ENCODE peak calls at places on chromosomes 5 and 9, in seven cellular contexts. One of them, this sample, is unnamed.

GRCh38 chr5:149271717-149272558 is at the start of gene AFAP1L1:
- DNase-seq in cardiac fibroblast: peak; percentile 61
- DNase-seq in epithelial cell of esophagus: peak; percentile 63
- DNase-seq in heart left ventricle: peak; percentile 86
- DNase-seq in CD8-positive, alpha-beta T cell: no peak
- DNase-seq in brain microvascular endothelial cell: no peak
- DNase-seq in A549: peak; percentile 57
- DNase-seq in this sample: peak; percentile 74

GRCh38 chr5:175163586-175164275 is 280.3 kb downstream of the DRD1 start:
- DNase-seq in cardiac fibroblast: no peak
- DNase-seq in epithelial cell of esophagus: no peak
- DNase-seq in heart left ventricle: no peak
- DNase-seq in CD8-positive, alpha-beta T cell: no peak
- DNase-seq in brain microvascular endothelial cell: no peak
- DNase-seq in A549: no peak
- DNase-seq in this sample: no peak

GRCh38 chr5:1009359-1010180 is 968 bp downstream of the NKD2 start:
- DNase-seq in cardiac fibroblast: no peak
- DNase-seq in epithelial cell of esophagus: no peak
- DNase-seq in heart left ventricle: peak; percentile 61
- DNase-seq in CD8-positive, alpha-beta T cell: no peak
- DNase-seq in brain microvascular endothelial cell: no peak
- DNase-seq in A549: no peak
- DNase-seq in this sample: no peak

GRCh38 chr5:153782589-153783238 is 256.0 kb downstream of the FAM114A2 start:
- DNase-seq in cardiac fibroblast: no peak
- DNase-seq in epithelial cell of esophagus: peak; percentile 69
- DNase-seq in heart left ventricle: no peak
- DNase-seq in CD8-positive, alpha-beta T cell: no peak
- DNase-seq in brain microvascular endothelial cell: peak; percentile 38
- DNase-seq in A549: no peak
- DNase-seq in this sample: peak; percentile 52

GRCh38 chr9:115593587-115594091 is 475.7 kb upstream of the TNC start:
- DNase-seq in cardiac fibroblast: peak; percentile 69
- DNase-seq in epithelial cell of esophagus: peak; percentile 45
- DNase-seq in heart left ventricle: no peak
- DNase-seq in CD8-positive, alpha-beta T cell: no peak
- DNase-seq in brain microvascular endothelial cell: peak; percentile 70
- DNase-seq in A549: peak; percentile 61
- DNase-seq in this sample: no peak

GRCh38 chr5:55860268-55860667 is 9.1 kb downstream of the IL31RA start:
- DNase-seq in cardiac fibroblast: no peak
- DNase-seq in epithelial cell of esophagus: no peak
- DNase-seq in heart left ventricle: no peak
- DNase-seq in CD8-positive, alpha-beta T cell: no peak
- DNase-seq in brain microvascular endothelial cell: no peak
- DNase-seq in A549: no peak
- DNase-seq in this sample: no peak

GRCh38 chr5:141403387-141403786 is 809 bp downstream of the PCDHGA9 start:
- DNase-seq in cardiac fibroblast: no peak
- DNase-seq in epithelial cell of esophagus: no peak
- DNase-seq in heart left ventricle: no peak
- DNase-seq in CD8-positive, alpha-beta T cell: no peak
- DNase-seq in brain microvascular endothelial cell: no peak
- DNase-seq in A549: no peak
- DNase-seq in this sample: no peak

GRCh38 chr5:59351076-59351794 is 542.3 kb downstream of the PDE4D start:
- DNase-seq in cardiac fibroblast: peak; percentile 72
- DNase-seq in epithelial cell of esophagus: no peak
- DNase-seq in heart left ventricle: no peak
- DNase-seq in CD8-positive, alpha-beta T cell: no peak
- DNase-seq in brain microvascular endothelial cell: no peak
- DNase-seq in A549: no peak
- DNase-seq in this sample: no peak

GRCh38 chr5:6218116-6218515 is 160.2 kb downstream of the MED10 start:
- DNase-seq in cardiac fibroblast: no peak
- DNase-seq in epithelial cell of esophagus: no peak
- DNase-seq in heart left ventricle: no peak
- DNase-seq in CD8-positive, alpha-beta T cell: no peak
- DNase-seq in brain microvascular endothelial cell: no peak
- DNase-seq in A549: no peak
- DNase-seq in this sample: peak; percentile 39

GRCh38 chr5:96537386-96537785 is 104.3 kb upstream of the PCSK1 start:
- DNase-seq in cardiac fibroblast: peak; percentile 89
- DNase-seq in epithelial cell of esophagus: peak; percentile 46
- DNase-seq in heart left ventricle: no peak
- DNase-seq in CD8-positive, alpha-beta T cell: no peak
- DNase-seq in brain microvascular endothelial cell: peak; percentile 79
- DNase-seq in A549: peak; percentile 11
- DNase-seq in this sample: peak; percentile 12

GRCh38 chr5:125411163-125412050 is 665.0 kb upstream of the ZNF608 start:
- DNase-seq in cardiac fibroblast: peak; percentile 76
- DNase-seq in epithelial cell of esophagus: peak; percentile 62
- DNase-seq in heart left ventricle: no peak
- DNase-seq in CD8-positive, alpha-beta T cell: no peak
- DNase-seq in brain microvascular endothelial cell: peak; percentile 84
- DNase-seq in A549: no peak
- DNase-seq in this sample: peak; percentile 66

GRCh38 chr5:159339451-159339850 is 9.2 kb upstream of the IL12B start:
- DNase-seq in cardiac fibroblast: no peak
- DNase-seq in epithelial cell of esophagus: peak; percentile 54
- DNase-seq in heart left ventricle: no peak
- DNase-seq in CD8-positive, alpha-beta T cell: no peak
- DNase-seq in brain microvascular endothelial cell: no peak
- DNase-seq in A549: no peak
- DNase-seq in this sample: no peak

GRCh38 chr5:171494452-171495121 is 75.1 kb downstream of the FGF18 start:
- DNase-seq in cardiac fibroblast: peak; percentile 93
- DNase-seq in epithelial cell of esophagus: peak; percentile 40
- DNase-seq in heart left ventricle: peak; percentile 79
- DNase-seq in CD8-positive, alpha-beta T cell: no peak
- DNase-seq in brain microvascular endothelial cell: peak; percentile 36
- DNase-seq in A549: peak; percentile 17
- DNase-seq in this sample: peak; percentile 93

GRCh38 chr5:67149933-67150523 is 46.6 kb downstream of the CD180 start:
- DNase-seq in cardiac fibroblast: peak; percentile 62
- DNase-seq in epithelial cell of esophagus: no peak
- DNase-seq in heart left ventricle: no peak
- DNase-seq in CD8-positive, alpha-beta T cell: no peak
- DNase-seq in brain microvascular endothelial cell: peak; percentile 6
- DNase-seq in A549: no peak
- DNase-seq in this sample: no peak

GRCh38 chr5:135273212-135273611 is 125.8 kb downstream of the MACROH2A1 start:
- DNase-seq in cardiac fibroblast: no peak
- DNase-seq in epithelial cell of esophagus: no peak
- DNase-seq in heart left ventricle: no peak
- DNase-seq in CD8-positive, alpha-beta T cell: no peak
- DNase-seq in brain microvascular endothelial cell: no peak
- DNase-seq in A549: no peak
- DNase-seq in this sample: no peak

GRCh38 chr5:133079048-133079447 is 27.2 kb downstream of the HSPA4 start:
- DNase-seq in cardiac fibroblast: peak; percentile 2
- DNase-seq in epithelial cell of esophagus: no peak
- DNase-seq in heart left ventricle: no peak
- DNase-seq in CD8-positive, alpha-beta T cell: no peak
- DNase-seq in brain microvascular endothelial cell: no peak
- DNase-seq in A549: no peak
- DNase-seq in this sample: no peak

GRCh38 chr9:11159318-11159862 is 546.6 kb upstream of the PTPRD start:
- DNase-seq in cardiac fibroblast: no peak
- DNase-seq in epithelial cell of esophagus: peak; percentile 58
- DNase-seq in heart left ventricle: no peak
- DNase-seq in CD8-positive, alpha-beta T cell: no peak
- DNase-seq in brain microvascular endothelial cell: no peak
- DNase-seq in A549: no peak
- DNase-seq in this sample: no peak

GRCh38 chr9:81621785-81622243 is 67.5 kb downstream of the TLE1 start:
- DNase-seq in cardiac fibroblast: no peak
- DNase-seq in epithelial cell of esophagus: no peak
- DNase-seq in heart left ventricle: no peak
- DNase-seq in CD8-positive, alpha-beta T cell: no peak
- DNase-seq in brain microvascular endothelial cell: no peak
- DNase-seq in A549: no peak
- DNase-seq in this sample: no peak

GRCh38 chr9:81619353-81620008 is 69.9 kb downstream of the TLE1 start:
- DNase-seq in cardiac fibroblast: peak; percentile 18
- DNase-seq in epithelial cell of esophagus: no peak
- DNase-seq in heart left ventricle: no peak
- DNase-seq in CD8-positive, alpha-beta T cell: no peak
- DNase-seq in brain microvascular endothelial cell: peak; percentile 69
- DNase-seq in A549: no peak
- DNase-seq in this sample: peak; percentile 52

GRCh38 chr9:81620009-81620405 is 69.3 kb downstream of the TLE1 start:
- DNase-seq in cardiac fibroblast: no peak
- DNase-seq in epithelial cell of esophagus: no peak
- DNase-seq in heart left ventricle: no peak
- DNase-seq in CD8-positive, alpha-beta T cell: no peak
- DNase-seq in brain microvascular endothelial cell: no peak
- DNase-seq in A549: no peak
- DNase-seq in this sample: no peak

GRCh38 chr9:81622471-81623245 is 66.7 kb downstream of the TLE1 start:
- DNase-seq in cardiac fibroblast: no peak
- DNase-seq in epithelial cell of esophagus: no peak
- DNase-seq in heart left ventricle: no peak
- DNase-seq in CD8-positive, alpha-beta T cell: no peak
- DNase-seq in brain microvascular endothelial cell: no peak
- DNase-seq in A549: no peak
- DNase-seq in this sample: no peak

DNA sequence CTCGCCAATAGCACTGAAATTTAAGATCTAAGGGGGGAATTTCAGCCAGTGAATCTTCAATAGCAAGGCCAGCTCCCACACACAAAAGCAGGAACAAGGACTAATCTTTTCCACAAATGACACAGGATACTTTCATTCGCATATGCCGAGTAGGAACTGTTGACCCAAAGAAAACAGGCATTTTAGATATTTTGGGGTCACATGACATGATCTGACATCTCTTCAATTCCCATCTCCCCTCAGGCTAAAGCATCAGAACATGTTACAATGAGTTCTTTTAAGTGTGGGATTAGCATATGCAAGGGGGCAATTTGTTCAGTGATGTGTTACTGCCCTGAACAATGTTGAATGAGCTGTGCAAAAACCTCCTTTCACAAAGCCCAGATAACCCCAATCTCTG is 68.2 kb downstream of the TLE1 start:
- DNase-seq in cardiac fibroblast: no peak
- DNase-seq in epithelial cell of esophagus: no peak
- DNase-seq in heart left ventricle: no peak
- DNase-seq in CD8-positive, alpha-beta T cell: no peak
- DNase-seq in brain microvascular endothelial cell: no peak
- DNase-seq in A549: no peak
- DNase-seq in this sample: no peak
- H3K4me3 ChIP-seq in cardiac fibroblast: no peak overlapping the region
- H3K4me3 ChIP-seq in epithelial cell of esophagus: no peak overlapping the region
- H3K4me3 ChIP-seq in heart left ventricle: no peak overlapping the region
- H3K4me3 ChIP-seq in CD8-positive, alpha-beta T cell: no peak overlapping the region
- H3K4me3 ChIP-seq in brain microvascular endothelial cell: no peak overlapping the region
- H3K4me3 ChIP-seq in A549: no peak overlapping the region
- H3K4me3 ChIP-seq in this sample: no peak overlapping the region

GRCh38 chr5:32504923-32505596 is 60.5 kb upstream of the ZFR start:
- DNase-seq in cardiac fibroblast: peak; percentile 96
- DNase-seq in epithelial cell of esophagus: peak; percentile 28
- DNase-seq in heart left ventricle: peak; percentile 63
- DNase-seq in CD8-positive, alpha-beta T cell: peak; percentile 15
- DNase-seq in brain microvascular endothelial cell: peak; percentile 81
- DNase-seq in A549: no peak
- DNase-seq in this sample: peak; percentile 46
- H3K4me3 ChIP-seq in cardiac fibroblast: no peak overlapping the region
- H3K4me3 ChIP-seq in epithelial cell of esophagus: no peak overlapping the region
- H3K4me3 ChIP-seq in heart left ventricle: peak overlapping the region; percentile 1
- H3K4me3 ChIP-seq in CD8-positive, alpha-beta T cell: no peak overlapping the region
- H3K4me3 ChIP-seq in brain microvascular endothelial cell: no peak overlapping the region
- H3K4me3 ChIP-seq in A549: no peak overlapping the region
- H3K4me3 ChIP-seq in this sample: no peak overlapping the region

GRCh38 chr5:181184845-181185216 is 20.2 kb downstream of the TRIM7 start:
- DNase-seq in cardiac fibroblast: no peak
- DNase-seq in epithelial cell of esophagus: no peak
- DNase-seq in heart left ventricle: peak; percentile 11
- DNase-seq in CD8-positive, alpha-beta T cell: no peak
- DNase-seq in brain microvascular endothelial cell: no peak
- DNase-seq in A549: peak; percentile 60
- DNase-seq in this sample: no peak

GRCh38 chr5:181186902-181187499 is 18.0 kb downstream of the TRIM7 start:
- DNase-seq in cardiac fibroblast: no peak
- DNase-seq in epithelial cell of esophagus: peak; percentile 35
- DNase-seq in heart left ventricle: peak; percentile 13
- DNase-seq in CD8-positive, alpha-beta T cell: no peak
- DNase-seq in brain microvascular endothelial cell: no peak
- DNase-seq in A549: peak; percentile 67
- DNase-seq in this sample: peak; percentile 57

GRCh38 chr5:181187500-181188213 is 17.3 kb downstream of the TRIM7 start:
- DNase-seq in cardiac fibroblast: peak; percentile 87
- DNase-seq in epithelial cell of esophagus: peak; percentile 74
- DNase-seq in heart left ventricle: peak; percentile 79
- DNase-seq in CD8-positive, alpha-beta T cell: peak; percentile 56
- DNase-seq in brain microvascular endothelial cell: peak; percentile 83
- DNase-seq in A549: peak; percentile 94
- DNase-seq in this sample: peak; percentile 89

GRCh38 chr5:181186022-181186421 is 19.0 kb downstream of the TRIM7 start:
- DNase-seq in cardiac fibroblast: no peak
- DNase-seq in epithelial cell of esophagus: no peak
- DNase-seq in heart left ventricle: peak; percentile 30
- DNase-seq in CD8-positive, alpha-beta T cell: no peak
- DNase-seq in brain microvascular endothelial cell: no peak
- DNase-seq in A549: no peak
- DNase-seq in this sample: no peak

DNA sequence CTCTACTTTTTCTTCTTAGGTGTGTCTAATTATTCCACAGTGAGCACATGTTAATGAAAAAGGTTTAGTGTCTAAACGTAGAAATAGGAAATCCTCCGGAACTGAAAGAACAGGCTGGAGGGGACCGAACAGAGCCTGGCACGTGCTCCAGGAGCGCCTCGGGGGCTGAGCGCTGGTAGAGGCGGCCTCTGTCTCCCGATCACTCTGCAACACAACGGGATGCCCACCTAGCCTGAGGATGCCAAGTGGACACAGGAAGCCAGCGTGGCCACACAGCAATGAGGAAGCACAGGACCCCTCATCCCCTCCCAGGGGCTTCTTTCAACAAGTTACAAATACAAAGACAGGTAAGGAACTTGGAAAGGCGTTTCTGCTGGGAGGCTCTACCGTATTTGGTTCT is 19.4 kb downstream of the TRIM7 start:
- DNase-seq in cardiac fibroblast: no peak
- DNase-seq in epithelial cell of esophagus: no peak
- DNase-seq in heart left ventricle: peak; percentile 13
- DNase-seq in CD8-positive, alpha-beta T cell: no peak
- DNase-seq in brain microvascular endothelial cell: no peak
- DNase-seq in A549: no peak
- DNase-seq in this sample: no peak
- H3K4me3 ChIP-seq in cardiac fibroblast: no peak overlapping the region
- H3K4me3 ChIP-seq in epithelial cell of esophagus: no peak overlapping the region
- H3K4me3 ChIP-seq in heart left ventricle: no peak overlapping the region
- H3K4me3 ChIP-seq in CD8-positive, alpha-beta T cell: no peak overlapping the region
- H3K4me3 ChIP-seq in brain microvascular endothelial cell: no peak overlapping the region
- H3K4me3 ChIP-seq in A549: no peak overlapping the region
- H3K4me3 ChIP-seq in this sample: no peak overlapping the region

DNA sequence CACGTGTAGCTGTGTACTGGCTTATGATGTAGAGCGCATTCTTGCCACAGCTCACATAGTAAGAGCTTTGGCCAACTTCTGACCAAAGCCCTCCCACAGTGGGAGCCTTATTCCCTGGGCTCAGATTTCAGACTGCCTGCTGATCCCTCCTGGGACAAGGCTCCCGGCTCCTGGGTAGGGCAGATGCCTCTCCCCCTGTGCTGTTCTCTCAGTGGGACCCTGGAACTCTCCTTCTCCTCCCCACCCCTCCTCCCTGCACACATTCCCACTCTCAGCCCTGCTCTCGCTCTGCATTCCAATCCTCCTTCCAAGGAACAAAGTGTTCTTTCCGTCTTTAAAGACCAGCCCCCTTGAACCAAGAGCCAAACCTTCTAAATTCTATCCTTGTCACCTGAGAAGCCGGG is 17.5 kb downstream of the LCP2 start:
- DNase-seq in cardiac fibroblast: no peak
- DNase-seq in epithelial cell of esophagus: no peak
- DNase-seq in heart left ventricle: no peak
- DNase-seq in CD8-positive, alpha-beta T cell: no peak
- DNase-seq in brain microvascular endothelial cell: no peak
- DNase-seq in A549: no peak
- DNase-seq in this sample: no peak
- H3K4me3 ChIP-seq in cardiac fibroblast: no peak overlapping the region
- H3K4me3 ChIP-seq in epithelial cell of esophagus: no peak overlapping the region
- H3K4me3 ChIP-seq in heart left ventricle: no peak overlapping the region
- H3K4me3 ChIP-seq in CD8-positive, alpha-beta T cell: no peak overlapping the region
- H3K4me3 ChIP-seq in brain microvascular endothelial cell: no peak overlapping the region
- H3K4me3 ChIP-seq in A549: no peak overlapping the region
- H3K4me3 ChIP-seq in this sample: no peak overlapping the region

This sample was measured in SJSA1.